ENCODE peak calls at places on chromosomes 1 and 21, in four cellular contexts. P is heart right ventricle, A is A673, D is SK-N-SH. I is an unnamed sample.
A peak's percentile ranks its signal among the peaks of the same experiment; 100 is the strongest.

GRCh38 chr1:96968582-96969378 is 247.2 kb downstream of the PTBP2 start:
- DNase-seq in P (no peak), A (peak; percentile 23), D (no peak), I (peak; percentile 66)

GRCh38 chr1:114718661-114719423 is 2.3 kb upstream of the NRAS start:
- DNase-seq in P (no peak), A (peak; percentile 18), D (no peak), I (peak; percentile 82)

GRCh38 chr1:9844746-9845145 is 21.0 kb upstream of the CLSTN1 start:
- DNase-seq in P (no peak), A (no peak), D (no peak), I (no peak)

GRCh38 chr1:31577515-31578191 is 1.3 kb downstream of the TINAGL1 start:
- DNase-seq in P (no peak), A (no peak), D (no peak), I (no peak)

GRCh38 chr1:94806451-94806861 is 13.7 kb upstream of the SLC44A3 start:
- DNase-seq in P (no peak), A (no peak), D (no peak), I (peak; percentile 72)

GRCh38 chr1:246482780-246483179 is 24.3 kb downstream of the SMYD3 start:
- DNase-seq in P (no peak), A (no peak), D (no peak), I (peak; percentile 6)

GRCh38 chr1:118589486-118589885 is 398.7 kb downstream of the TBX15 start:
- DNase-seq in P (no peak), A (no peak), D (no peak), I (no peak)

GRCh38 chr1:199665371-199665770 is 362.1 kb upstream of the NR5A2 start:
- DNase-seq in P (no peak), A (no peak), D (no peak), I (no peak)

GRCh38 chr1:11059166-11059989 is 440 bp downstream of the SRM start:
- DNase-seq in P (no peak), A (peak; percentile 29), D (peak; percentile 78), I (no peak)

GRCh38 chr1:192167941-192168685 is 9.9 kb downstream of the RGS18 start:
- DNase-seq in P (no peak), A (peak; percentile 71), D (no peak), I (peak; percentile 53)

GRCh38 chr1:113146242-113147072 is 73.5 kb downstream of the LRIG2 start:
- DNase-seq in P (no peak), A (no peak), D (peak; percentile 78), I (peak; percentile 41)

GRCh38 chr1:19925342-19926070 is 2.1 kb upstream of the PLA2G2E start:
- DNase-seq in P (no peak), A (no peak), D (no peak), I (no peak)

GRCh38 chr1:150874455-150875196 is 1.8 kb downstream of the ARNT start:
- DNase-seq in P (no peak), A (no peak), D (no peak), I (peak; percentile 32)

GRCh38 chr1:236348071-236348470 is 46.0 kb upstream of the EDARADD start:
- DNase-seq in P (no peak), A (no peak), D (no peak), I (no peak)

GRCh38 chr1:219140308-219140877 is 33.3 kb upstream of the LYPLAL1 start:
- DNase-seq in P (no peak), A (no peak), D (peak; percentile 21), I (no peak)

DNA sequence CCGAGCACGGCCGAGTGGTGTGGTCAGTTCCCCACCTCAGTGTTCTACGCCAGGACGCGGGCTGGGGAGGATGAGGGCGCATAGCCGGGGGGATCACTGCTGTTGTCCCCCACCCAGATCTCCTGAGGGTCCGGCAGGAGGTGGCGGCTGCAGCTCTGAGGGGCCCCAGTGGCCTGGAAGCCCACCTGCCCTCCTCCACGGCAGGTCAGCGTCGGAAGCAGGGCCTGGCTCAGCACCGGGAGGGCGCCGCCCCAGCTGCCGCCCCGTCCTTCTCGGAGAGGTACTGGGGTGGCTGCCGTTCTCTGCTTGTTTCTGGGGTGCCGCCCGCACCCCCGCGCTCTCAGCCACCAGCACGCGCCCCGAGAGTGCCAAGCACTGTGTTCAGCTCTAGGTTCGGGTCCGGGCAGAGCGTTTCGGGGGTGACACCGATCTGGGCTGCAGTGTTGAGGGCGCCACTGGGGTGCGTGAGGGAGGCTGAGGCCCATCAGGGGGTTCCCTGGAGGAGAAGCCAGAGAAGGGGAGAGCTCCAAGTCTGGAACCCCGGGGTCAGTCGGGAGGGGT is 17.4 kb downstream of the SAMD11 start:
- DNase-seq in P (no peak), A (no peak), D (no peak), I (no peak)
- H3K4me3 ChIP-seq in P (peak overlapping the region; percentile 48), A (peak overlapping the region; percentile 45), D (peak overlapping the region; percentile 38), I (no peak overlapping the region)

GRCh38 chr1:204836856-204837255 is 33.8 kb upstream of the NFASC start:
- DNase-seq in P (no peak), A (no peak), D (no peak), I (no peak)

GRCh38 chr1:204834329-204834728 is 36.3 kb upstream of the NFASC start:
- DNase-seq in P (no peak), A (no peak), D (peak; percentile 38), I (no peak)

GRCh38 chr1:204841316-204841715 is 29.3 kb upstream of the NFASC start:
- DNase-seq in P (no peak), A (no peak), D (no peak), I (no peak)

GRCh38 chr1:204834752-204835151 is 35.9 kb upstream of the NFASC start:
- DNase-seq in P (no peak), A (no peak), D (no peak), I (no peak)

DNA sequence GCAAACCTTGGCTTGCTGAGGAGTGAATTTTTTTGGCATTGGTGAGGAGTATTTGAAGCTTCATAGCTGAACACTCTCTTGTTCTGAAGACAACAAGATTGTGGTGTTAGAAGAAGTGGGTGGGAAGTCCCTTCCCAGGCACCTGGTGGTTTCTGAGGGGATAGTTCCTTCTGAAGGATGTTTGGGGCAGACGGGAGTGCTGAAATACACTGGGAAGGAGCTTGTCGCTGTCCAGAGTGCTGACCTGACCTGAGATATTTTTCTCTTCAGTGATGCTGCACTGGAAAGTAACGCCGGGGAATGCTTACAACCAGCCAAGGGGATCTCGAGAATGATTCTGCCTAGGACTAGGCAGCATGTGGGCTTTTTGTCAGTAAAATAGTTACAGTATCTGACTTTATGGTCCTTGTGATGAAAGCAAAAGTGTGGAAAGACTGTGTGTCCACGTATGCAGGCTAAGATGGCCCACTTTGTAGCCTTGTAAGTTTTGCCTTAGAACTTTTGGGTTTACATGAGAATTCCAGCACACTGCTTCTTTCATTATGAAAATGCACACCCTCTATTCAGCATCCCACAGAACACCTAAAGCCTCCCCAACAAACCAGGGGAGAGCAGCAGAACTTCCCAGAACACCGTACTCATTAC is 33.1 kb upstream of the NFASC start:
- DNase-seq in P (peak; percentile 57), A (peak; percentile 64), D (no peak), I (peak; percentile 65)
- TF ChIP-seq CTCF in P (no peak), A (no peak), D (no peak), I (no peak)

DNA sequence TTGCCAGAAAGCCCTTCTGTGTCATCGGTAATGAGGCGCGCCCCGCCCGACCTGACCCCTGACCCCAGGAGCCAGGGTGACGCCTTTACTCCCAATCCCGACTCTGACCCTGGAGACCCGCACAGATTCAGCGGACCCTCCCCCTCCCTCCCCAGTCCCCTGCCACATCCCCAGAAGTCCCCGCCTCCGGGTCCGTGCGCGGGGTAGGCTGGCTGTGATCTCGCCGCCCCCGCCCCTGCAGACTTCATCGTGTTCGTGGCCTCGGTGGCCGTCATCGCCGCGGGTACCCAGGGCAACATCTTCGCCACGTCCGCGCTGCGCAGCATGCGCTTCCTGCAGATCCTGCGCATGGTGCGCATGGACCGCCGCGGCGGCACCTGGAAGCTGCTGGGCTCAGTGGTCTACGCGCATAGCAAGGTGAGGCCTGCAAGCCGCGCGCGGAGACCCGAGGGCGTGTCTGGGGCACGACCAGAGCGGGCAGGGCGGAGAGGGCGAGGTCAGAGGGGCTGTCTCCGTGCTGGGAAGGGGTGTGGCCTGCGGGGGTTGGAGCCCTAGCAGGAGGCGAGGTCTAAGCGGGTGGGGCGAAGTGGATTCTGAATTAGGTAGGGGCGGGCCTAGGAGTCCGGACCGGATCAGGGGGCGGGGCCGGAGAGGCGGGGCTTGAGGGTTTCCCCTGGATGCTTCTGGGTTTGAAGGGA is 34.8 kb downstream of the KCNQ4 start:
- DNase-seq in P (peak; percentile 58), A (peak; percentile 78), D (no peak), I (peak; percentile 17)
- H3K4me3 ChIP-seq in P (peak overlapping the region; percentile 48), A (peak overlapping the region; percentile 46), D (no peak overlapping the region), I (peak overlapping the region; percentile 42)

DNA sequence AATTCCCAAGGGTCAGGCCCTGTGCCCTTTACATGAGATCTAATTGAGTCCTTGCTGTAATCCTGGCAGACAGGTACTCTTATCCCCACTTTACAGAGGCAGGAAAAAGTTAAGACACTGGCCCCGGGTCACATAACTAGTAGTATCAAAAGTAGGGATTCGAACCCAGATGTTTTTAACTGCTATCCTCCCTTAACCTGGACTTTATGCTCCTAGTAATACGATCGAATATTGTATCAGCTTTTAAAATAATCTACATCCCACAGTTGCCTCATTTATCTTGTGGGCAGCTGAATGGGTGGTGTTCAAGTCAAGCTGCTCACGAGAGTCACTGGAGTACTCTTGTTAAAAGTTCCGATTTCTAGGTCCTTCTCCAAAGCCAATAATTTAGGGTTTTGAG is 25.5 kb upstream of the TMEM51 start:
- DNase-seq in P (no peak), A (no peak), D (no peak), I (no peak)
- TF ChIP-seq CTCF in P (no peak), A (no peak), D (no peak), I (no peak)

GRCh38 chr21:31476551-31477120 is 132.6 kb upstream of the TIAM1 start:
- DNase-seq in P (no peak), A (no peak), D (no peak), I (peak; percentile 29)

GRCh38 chr21:31479222-31479621 is 135.2 kb upstream of the TIAM1 start:
- DNase-seq in P (no peak), A (no peak), D (no peak), I (no peak)

GRCh38 chr21:31482460-31482859 is 138.4 kb upstream of the TIAM1 start:
- DNase-seq in P (no peak), A (no peak), D (no peak), I (no peak)

GRCh38 chr21:31480228-31480627 is 136.2 kb upstream of the TIAM1 start:
- DNase-seq in P (no peak), A (no peak), D (no peak), I (no peak)

DNA sequence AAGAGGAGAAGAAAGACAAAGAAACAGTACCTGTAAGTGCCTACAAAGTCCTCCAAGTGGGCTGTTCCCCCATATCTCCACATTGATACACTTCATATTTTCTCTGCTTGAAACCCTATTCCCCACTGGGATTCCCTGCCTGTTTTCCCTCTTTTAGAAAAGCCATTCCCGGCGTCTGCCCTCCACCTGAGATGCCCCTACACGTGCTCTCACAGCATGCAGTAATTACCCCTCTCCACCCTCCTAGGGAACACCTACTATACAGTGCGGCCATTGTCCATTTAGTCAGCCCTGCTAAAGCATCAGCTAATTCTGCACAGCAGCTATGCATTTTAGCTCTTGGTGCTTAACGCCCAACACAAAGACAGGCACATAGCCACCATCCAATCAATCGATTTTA is 135.7 kb upstream of the TIAM1 start:
- DNase-seq in P (no peak), A (no peak), D (no peak), I (no peak)
- H3K4me3 ChIP-seq in P (no peak overlapping the region), A (no peak overlapping the region), D (no peak overlapping the region), I (no peak overlapping the region)

GRCh38 chr1:1228596-1229321 is 3.0 kb downstream of the SDF4 start:
- DNase-seq in P (no peak), A (no peak), D (no peak), I (no peak)

GRCh38 chr1:1229770-1230169 is 2.0 kb downstream of the SDF4 start:
- DNase-seq in P (no peak), A (no peak), D (no peak), I (no peak)

GRCh38 chr1:1231400-1232223 is at the start of gene SDF4:
- DNase-seq in P (peak; percentile 97), A (peak; percentile 99), D (peak; percentile 100), I (peak; percentile 96)

GRCh38 chr1:1232224-1232800 is at the start of gene B3GALT6:
- DNase-seq in P (no peak), A (no peak), D (no peak), I (no peak)

GRCh38 chr1:1230656-1231399 is 973 bp downstream of the SDF4 start:
- DNase-seq in P (no peak), A (peak; percentile 64), D (peak; percentile 75), I (peak; percentile 76)
- TF ChIP-seq CTCF in P (peak; percentile 6), A (peak; percentile 14), D (peak; percentile 40), I (peak; percentile 42)